ENCODE peak calls at places on chromosomes 7 and 10, in four cellular contexts. F is NCI-H2029, Y is Right ventricle myocardium inferior, R is posterior vena cava. J is an unnamed sample.

GRCh38 chr10:133058267-133059092 is 29.2 kb upstream of the ADGRA1 start:
- DNase-seq in R (no peak), Y (peak), F (no peak), J (no peak)

GRCh38 chr7:82595176-82595575 is 151.6 kb upstream of the CACNA2D1 start:
- DNase-seq in Y (no peak), F (peak), R (no peak), J (no peak)

GRCh38 chr7:70006411-70006920 is 408.2 kb downstream of the AUTS2 start:
- DNase-seq in F (no peak), Y (no peak), R (no peak), J (no peak)

GRCh38 chr10:63396123-63396719 is 69.6 kb downstream of the JMJD1C start:
- DNase-seq in F (no peak), Y (no peak), R (no peak), J (no peak)

GRCh38 chr7:66054063-66054462 is 21.6 kb upstream of the ASL start:
- DNase-seq in R (peak), F (no peak), Y (no peak), J (no peak)

GRCh38 chr10:16521311-16522016 is at the start of gene C1QL3:
- DNase-seq in Y (no peak), R (no peak), F (no peak), J (no peak)

GRCh38 chr7:156479596-156479995 is 161.0 kb upstream of the RNF32 start:
- DNase-seq in R (no peak), F (no peak), Y (no peak), J (no peak)

GRCh38 chr10:73999703-74000102 is 1.8 kb downstream of the VCL start:
- DNase-seq in F (no peak), Y (no peak), R (no peak), J (no peak)

GRCh38 chr10:3785849-3786290 is 861 bp upstream of the KLF6 start:
- DNase-seq in Y (peak), R (no peak), F (no peak), J (peak)

GRCh38 chr7:6505685-6506559 is 45.3 kb downstream of the GRID2IP start:
- DNase-seq in R (no peak), Y (no peak), F (no peak), J (no peak)

GRCh38 chr7:148397555-148397954 is 193.0 kb upstream of the C7orf33 start:
- DNase-seq in F (no peak), Y (no peak), R (no peak), J (no peak)

GRCh38 chr7:12921751-12922345 is 234.4 kb downstream of the ARL4A start:
- DNase-seq in Y (no peak), F (no peak), R (no peak), J (no peak)

GRCh38 chr7:121544726-121545125 is 148.6 kb upstream of the FAM3C start:
- DNase-seq in R (no peak), F (no peak), Y (no peak), J (no peak)

GRCh38 chr10:97097154-97097490 is 88.6 kb downstream of the SLIT1 start:
- DNase-seq in F (no peak), Y (no peak), R (no peak), J (no peak)

GRCh38 chr7:134514663-134515062 is 12.7 kb upstream of the AKR1B10 start:
- DNase-seq in F (peak), Y (no peak), R (no peak), J (no peak)

GRCh38 chr7:33196194-33196593 is 66.8 kb downstream of the BBS9 start:
- DNase-seq in R (no peak), F (no peak), Y (no peak), J (no peak)

GRCh38 chr7:1246871-1247526 is 14.3 kb downstream of the UNCX start:
- DNase-seq in R (no peak), Y (peak), F (no peak), J (peak)

GRCh38 chr7:155136619-155137243 is 66.6 kb downstream of the HTR5A start:
- DNase-seq in Y (no peak), R (no peak), F (no peak), J (no peak)

GRCh38 chr10:104935656-104936055 is 294.6 kb downstream of the SORCS3 start:
- DNase-seq in F (no peak), Y (no peak), R (no peak), J (no peak)

GRCh38 chr7:38452615-38453014 is 178.6 kb downstream of the AMPH start:
- DNase-seq in F (no peak), R (no peak), Y (no peak), J (no peak)

GRCh38 chr7:5699467-5699866 is 82.0 kb downstream of the RNF216 start:
- DNase-seq in R (no peak), Y (no peak), F (no peak), J (no peak)

GRCh38 chr10:4127518-4128315 is 342.7 kb upstream of the KLF6 start:
- DNase-seq in F (no peak), Y (no peak), R (no peak), J (no peak)

GRCh38 chr7:22443370-22444180 is 56.4 kb downstream of the STEAP1B start:
- DNase-seq in F (peak), Y (no peak), R (no peak), J (no peak)

GRCh38 chr7:83347836-83348482 is 185.3 kb upstream of the PCLO start:
- DNase-seq in R (no peak), F (no peak), Y (no peak), J (no peak)

GRCh38 chr10:96568402-96568801 is 18.4 kb downstream of the TM9SF3 start:
- DNase-seq in Y (no peak), R (no peak), F (no peak), J (no peak)

GRCh38 chr10:72063703-72064391 is 24.5 kb downstream of the SPOCK2 start:
- DNase-seq in Y (no peak), R (no peak), F (no peak), J (peak)

GRCh38 chr10:52004342-52004949 is 305.1 kb upstream of the CSTF2T start:
- DNase-seq in Y (no peak), R (no peak), F (no peak), J (no peak)

GRCh38 chr10:90751107-90751997 is 106.5 kb downstream of the HTR7 start:
- DNase-seq in R (no peak), F (peak), Y (no peak), J (no peak)

GRCh38 chr7:156986378-156986777 is 24.1 kb downstream of the MNX1 start:
- DNase-seq in R (no peak), F (no peak), Y (no peak), J (no peak)

GRCh38 chr7:81081626-81082025 is 162.8 kb upstream of the SEMA3C start:
- DNase-seq in R (no peak), Y (no peak), F (no peak), J (no peak)

GRCh38 chr10:91444211-91444610 is 34.1 kb downstream of the HECTD2 start:
- DNase-seq in F (no peak), Y (no peak), R (no peak), J (no peak)

GRCh38 chr7:32318300-32319018 is 171.7 kb downstream of the LSM5 start:
- DNase-seq in Y (peak), R (no peak), F (no peak), J (peak)